ENCODE peak calls at places on chromosome 6, in six cellular contexts. One of them, this sample, is unnamed.

GRCh38 chr6:70310063-70310694 is 7.3 kb upstream of the COL9A1 start:
- DNase-seq in PC-3: peak
- DNase-seq in stimulated activated CD4-positive, alpha-beta T cell treated with anti-CD3 and anti-CD28 coated beads, TNF-alpha, amount 100 ng/mL, for 1 hour: no peak
- DNase-seq in GM13976: peak
- DNase-seq in cardiac muscle cell: peak
- DNase-seq in fibroblast of lung: peak
- DNase-seq in this sample: peak

GRCh38 chr6:168096271-168096764 is 17.3 kb upstream of the FRMD1 start:
- DNase-seq in PC-3: no peak
- DNase-seq in stimulated activated CD4-positive, alpha-beta T cell treated with anti-CD3 and anti-CD28 coated beads, TNF-alpha, amount 100 ng/mL, for 1 hour: no peak
- DNase-seq in GM13976: no peak
- DNase-seq in cardiac muscle cell: no peak
- DNase-seq in fibroblast of lung: no peak
- DNase-seq in this sample: no peak

GRCh38 chr6:26335631-26336323 is 29.2 kb upstream of the BTN3A2 start:
- DNase-seq in PC-3: no peak
- DNase-seq in stimulated activated CD4-positive, alpha-beta T cell treated with anti-CD3 and anti-CD28 coated beads, TNF-alpha, amount 100 ng/mL, for 1 hour: no peak
- DNase-seq in GM13976: no peak
- DNase-seq in cardiac muscle cell: no peak
- DNase-seq in fibroblast of lung: no peak
- DNase-seq in this sample: no peak

GRCh38 chr6:11595903-11596302 is 58.4 kb downstream of the TMEM170B start:
- DNase-seq in PC-3: peak
- DNase-seq in stimulated activated CD4-positive, alpha-beta T cell treated with anti-CD3 and anti-CD28 coated beads, TNF-alpha, amount 100 ng/mL, for 1 hour: no peak
- DNase-seq in GM13976: no peak
- DNase-seq in cardiac muscle cell: no peak
- DNase-seq in fibroblast of lung: no peak
- DNase-seq in this sample: no peak

GRCh38 chr6:2630362-2630761 is 120.4 kb downstream of the MYLK4 start:
- DNase-seq in PC-3: peak
- DNase-seq in stimulated activated CD4-positive, alpha-beta T cell treated with anti-CD3 and anti-CD28 coated beads, TNF-alpha, amount 100 ng/mL, for 1 hour: no peak
- DNase-seq in GM13976: no peak
- DNase-seq in cardiac muscle cell: peak
- DNase-seq in fibroblast of lung: peak
- DNase-seq in this sample: no peak

GRCh38 chr6:116405663-116406329 is 35.0 kb downstream of the DSE start:
- DNase-seq in PC-3: peak
- DNase-seq in stimulated activated CD4-positive, alpha-beta T cell treated with anti-CD3 and anti-CD28 coated beads, TNF-alpha, amount 100 ng/mL, for 1 hour: no peak
- DNase-seq in GM13976: no peak
- DNase-seq in cardiac muscle cell: peak
- DNase-seq in fibroblast of lung: peak
- DNase-seq in this sample: no peak

GRCh38 chr6:44002071-44002590 is 125.1 kb downstream of the MRPL14 start:
- DNase-seq in PC-3: no peak
- DNase-seq in stimulated activated CD4-positive, alpha-beta T cell treated with anti-CD3 and anti-CD28 coated beads, TNF-alpha, amount 100 ng/mL, for 1 hour: no peak
- DNase-seq in GM13976: no peak
- DNase-seq in cardiac muscle cell: peak
- DNase-seq in fibroblast of lung: no peak
- DNase-seq in this sample: no peak

GRCh38 chr6:53615633-53616449 is 49.7 kb downstream of the KLHL31 start:
- DNase-seq in PC-3: peak
- DNase-seq in stimulated activated CD4-positive, alpha-beta T cell treated with anti-CD3 and anti-CD28 coated beads, TNF-alpha, amount 100 ng/mL, for 1 hour: no peak
- DNase-seq in GM13976: no peak
- DNase-seq in cardiac muscle cell: peak
- DNase-seq in fibroblast of lung: peak
- DNase-seq in this sample: no peak

GRCh38 chr6:43812850-43813584 is 43.0 kb downstream of the VEGFA start:
- DNase-seq in PC-3: no peak
- DNase-seq in stimulated activated CD4-positive, alpha-beta T cell treated with anti-CD3 and anti-CD28 coated beads, TNF-alpha, amount 100 ng/mL, for 1 hour: no peak
- DNase-seq in GM13976: no peak
- DNase-seq in cardiac muscle cell: peak
- DNase-seq in fibroblast of lung: peak
- DNase-seq in this sample: no peak

GRCh38 chr6:14984454-14984853 is 261.4 kb upstream of the JARID2 start:
- DNase-seq in PC-3: no peak
- DNase-seq in stimulated activated CD4-positive, alpha-beta T cell treated with anti-CD3 and anti-CD28 coated beads, TNF-alpha, amount 100 ng/mL, for 1 hour: no peak
- DNase-seq in GM13976: no peak
- DNase-seq in cardiac muscle cell: peak
- DNase-seq in fibroblast of lung: peak
- DNase-seq in this sample: peak

GRCh38 chr6:170258395-170258794 is 32.5 kb downstream of the DLL1 start:
- DNase-seq in PC-3: no peak
- DNase-seq in stimulated activated CD4-positive, alpha-beta T cell treated with anti-CD3 and anti-CD28 coated beads, TNF-alpha, amount 100 ng/mL, for 1 hour: no peak
- DNase-seq in GM13976: no peak
- DNase-seq in cardiac muscle cell: no peak
- DNase-seq in fibroblast of lung: no peak
- DNase-seq in this sample: no peak

GRCh38 chr6:158474961-158475343 is 84.9 kb upstream of the TMEM181 start:
- DNase-seq in PC-3: peak
- DNase-seq in stimulated activated CD4-positive, alpha-beta T cell treated with anti-CD3 and anti-CD28 coated beads, TNF-alpha, amount 100 ng/mL, for 1 hour: no peak
- DNase-seq in GM13976: no peak
- DNase-seq in cardiac muscle cell: peak
- DNase-seq in fibroblast of lung: peak
- DNase-seq in this sample: no peak

GRCh38 chr6:73264446-73264845 is 1.4 kb upstream of the KHDC1 start:
- DNase-seq in PC-3: peak
- DNase-seq in stimulated activated CD4-positive, alpha-beta T cell treated with anti-CD3 and anti-CD28 coated beads, TNF-alpha, amount 100 ng/mL, for 1 hour: no peak
- DNase-seq in GM13976: no peak
- DNase-seq in cardiac muscle cell: no peak
- DNase-seq in fibroblast of lung: no peak
- DNase-seq in this sample: no peak

GRCh38 chr6:53128842-53129241 is 19.8 kb downstream of the GCM1 start:
- DNase-seq in PC-3: no peak
- DNase-seq in stimulated activated CD4-positive, alpha-beta T cell treated with anti-CD3 and anti-CD28 coated beads, TNF-alpha, amount 100 ng/mL, for 1 hour: no peak
- DNase-seq in GM13976: no peak
- DNase-seq in cardiac muscle cell: no peak
- DNase-seq in fibroblast of lung: no peak
- DNase-seq in this sample: no peak

GRCh38 chr6:74606488-74607135 is 599.2 kb downstream of the COL12A1 start:
- DNase-seq in PC-3: peak
- DNase-seq in stimulated activated CD4-positive, alpha-beta T cell treated with anti-CD3 and anti-CD28 coated beads, TNF-alpha, amount 100 ng/mL, for 1 hour: no peak
- DNase-seq in GM13976: no peak
- DNase-seq in cardiac muscle cell: peak
- DNase-seq in fibroblast of lung: peak
- DNase-seq in this sample: no peak

GRCh38 chr6:48567016-48567415 is 456.0 kb upstream of the PTCHD4 start:
- DNase-seq in PC-3: peak
- DNase-seq in stimulated activated CD4-positive, alpha-beta T cell treated with anti-CD3 and anti-CD28 coated beads, TNF-alpha, amount 100 ng/mL, for 1 hour: no peak
- DNase-seq in GM13976: no peak
- DNase-seq in cardiac muscle cell: peak
- DNase-seq in fibroblast of lung: no peak
- DNase-seq in this sample: no peak

GRCh38 chr6:8743146-8743745 is 307.9 kb upstream of the SLC35B3 start:
- DNase-seq in PC-3: no peak
- DNase-seq in stimulated activated CD4-positive, alpha-beta T cell treated with anti-CD3 and anti-CD28 coated beads, TNF-alpha, amount 100 ng/mL, for 1 hour: no peak
- DNase-seq in GM13976: peak
- DNase-seq in cardiac muscle cell: no peak
- DNase-seq in fibroblast of lung: no peak
- DNase-seq in this sample: no peak

GRCh38 chr6:12138377-12138776 is 126.3 kb downstream of the HIVEP1 start:
- DNase-seq in PC-3: no peak
- DNase-seq in stimulated activated CD4-positive, alpha-beta T cell treated with anti-CD3 and anti-CD28 coated beads, TNF-alpha, amount 100 ng/mL, for 1 hour: no peak
- DNase-seq in GM13976: no peak
- DNase-seq in cardiac muscle cell: no peak
- DNase-seq in fibroblast of lung: no peak
- DNase-seq in this sample: no peak